ENCODE peak calls at places on chromosome 9, in five cellular contexts. Q is uterus, L is kidney, V is fibroblast of the aortic adventitia, N is esophagus muscularis mucosa. U is an unnamed sample.

GRCh38 chr9:125434986-125435775 is 173.6 kb downstream of the GAPVD1 start:
- DNase-seq in V (no peak), L (peak), Q (no peak), N (no peak), U (no peak)

GRCh38 chr9:33273972-33274328 is 9.1 kb downstream of the CHMP5 start:
- DNase-seq in Q (no peak), V (no peak), N (no peak), L (no peak), U (no peak)

GRCh38 chr9:123395276-123396006 is 39.4 kb downstream of the CRB2 start:
- DNase-seq in V (no peak), L (no peak), N (no peak), Q (no peak), U (no peak)

GRCh38 chr9:16030513-16031185 is 477.8 kb downstream of the CCDC171 start:
- DNase-seq in V (peak), Q (no peak), L (no peak), N (no peak), U (no peak)

GRCh38 chr9:129100383-129101169 is 10.0 kb downstream of the CRAT start:
- DNase-seq in N (no peak), V (no peak), L (no peak), Q (no peak), U (no peak)

GRCh38 chr9:127173063-127173462 is 50.6 kb upstream of the ANGPTL2 start:
- DNase-seq in N (no peak), Q (no peak), L (peak), V (no peak), U (no peak)

GRCh38 chr9:127918201-127919107 is 1.6 kb upstream of the ST6GALNAC4 start:
- DNase-seq in Q (no peak), L (peak), V (peak), N (no peak), U (no peak)

GRCh38 chr9:89773170-89773569 is 168.4 kb downstream of the GADD45G start:
- DNase-seq in Q (no peak), V (no peak), N (no peak), L (no peak), U (no peak)

GRCh38 chr9:85533538-85533937 is 208.2 kb downstream of the AGTPBP1 start:
- DNase-seq in L (no peak), Q (no peak), N (no peak), V (no peak), U (no peak)

GRCh38 chr9:37309136-37309535 is 113.4 kb upstream of the GRHPR start:
- DNase-seq in L (no peak), V (no peak), Q (no peak), N (no peak), U (no peak)

GRCh38 chr9:38694676-38695075 is 25.3 kb downstream of the FAM240B start:
- DNase-seq in Q (no peak), N (no peak), L (no peak), V (no peak), U (no peak)

GRCh38 chr9:8521112-8521511 is 721.5 kb upstream of the DMAC1 start:
- DNase-seq in Q (no peak), V (no peak), N (no peak), L (no peak), U (no peak)

GRCh38 chr9:84993105-84993504 is 323.6 kb downstream of the NTRK2 start:
- DNase-seq in V (no peak), N (no peak), Q (no peak), L (no peak), U (no peak)

GRCh38 chr9:16335788-16336580 is 534.5 kb downstream of the BNC2 start:
- DNase-seq in Q (peak), V (peak), N (peak), L (peak), U (peak)

GRCh38 chr9:105670315-105670714 is 8.1 kb downstream of the TAL2 start:
- DNase-seq in L (no peak), N (no peak), Q (no peak), V (no peak), U (no peak)

GRCh38 chr9:126661521-126662251 is 48.0 kb downstream of the LMX1B start:
- DNase-seq in N (no peak), V (no peak), L (no peak), Q (no peak), U (no peak)

GRCh38 chr9:83620841-83621636 is 1.9 kb upstream of the IDNK start:
- DNase-seq in Q (no peak), V (peak), L (no peak), N (no peak), U (no peak)

GRCh38 chr9:112012026-112012902 is 115.7 kb downstream of the UGCG start:
- DNase-seq in L (no peak), Q (peak), N (no peak), V (peak), U (peak)

GRCh38 chr9:37464426-37465248 is 613 bp downstream of the ZBTB5 start:
- DNase-seq in Q (no peak), L (no peak), V (peak), N (peak), U (no peak)

GRCh38 chr9:114004221-114004716 is 73.8 kb downstream of the AMBP start:
- DNase-seq in N (peak), V (no peak), L (peak), Q (no peak), U (no peak)

DNA sequence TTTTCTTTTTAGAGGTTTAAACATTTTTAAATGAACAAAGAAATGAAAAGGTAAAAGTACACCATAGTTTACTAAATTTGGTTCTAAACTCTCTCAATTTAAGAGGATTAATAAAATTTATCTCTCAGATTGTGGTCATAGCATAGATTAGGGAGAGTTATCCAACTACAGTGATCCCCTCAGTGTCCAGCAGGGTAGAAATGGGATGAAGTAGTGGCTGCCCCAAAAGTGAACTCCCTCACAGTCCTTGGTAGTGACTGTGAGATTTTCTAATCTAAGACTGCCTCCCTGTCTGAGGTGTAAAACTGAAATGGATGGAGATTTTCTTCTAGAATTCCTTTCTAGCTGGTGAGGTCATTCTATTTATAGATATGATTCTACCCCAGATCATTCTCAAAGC is 455.5 kb downstream of the ACTL7B start:
- DNase-seq in L (no peak), Q (no peak), V (no peak), N (no peak), U (no peak)
- TF ChIP-seq CTCF in L (no peak), Q (no peak), V (peak), N (no peak), U (no peak)

GRCh38 chr9:31916591-31917223 is 467.7 kb upstream of the ACO1 start:
- DNase-seq in L (no peak), V (no peak), Q (no peak), N (no peak), U (peak)
- TF ChIP-seq CTCF in L (no peak), V (no peak), Q (no peak), N (no peak), U (peak)

GRCh38 chr9:14071484-14071883 is 242.5 kb downstream of the NFIB start:
- DNase-seq in L (no peak), N (no peak), Q (no peak), V (no peak), U (no peak)
- TF ChIP-seq CTCF in L (no peak), N (no peak), Q (no peak), V (no peak), U (no peak)

GRCh38 chr9:98118640-98119601 is at the start of gene TRIM14:
- DNase-seq in V (peak), Q (peak), L (peak), N (no peak), U (no peak)
- TF ChIP-seq CTCF in V (no peak), Q (no peak), L (no peak), N (no peak), U (peak)

DNA sequence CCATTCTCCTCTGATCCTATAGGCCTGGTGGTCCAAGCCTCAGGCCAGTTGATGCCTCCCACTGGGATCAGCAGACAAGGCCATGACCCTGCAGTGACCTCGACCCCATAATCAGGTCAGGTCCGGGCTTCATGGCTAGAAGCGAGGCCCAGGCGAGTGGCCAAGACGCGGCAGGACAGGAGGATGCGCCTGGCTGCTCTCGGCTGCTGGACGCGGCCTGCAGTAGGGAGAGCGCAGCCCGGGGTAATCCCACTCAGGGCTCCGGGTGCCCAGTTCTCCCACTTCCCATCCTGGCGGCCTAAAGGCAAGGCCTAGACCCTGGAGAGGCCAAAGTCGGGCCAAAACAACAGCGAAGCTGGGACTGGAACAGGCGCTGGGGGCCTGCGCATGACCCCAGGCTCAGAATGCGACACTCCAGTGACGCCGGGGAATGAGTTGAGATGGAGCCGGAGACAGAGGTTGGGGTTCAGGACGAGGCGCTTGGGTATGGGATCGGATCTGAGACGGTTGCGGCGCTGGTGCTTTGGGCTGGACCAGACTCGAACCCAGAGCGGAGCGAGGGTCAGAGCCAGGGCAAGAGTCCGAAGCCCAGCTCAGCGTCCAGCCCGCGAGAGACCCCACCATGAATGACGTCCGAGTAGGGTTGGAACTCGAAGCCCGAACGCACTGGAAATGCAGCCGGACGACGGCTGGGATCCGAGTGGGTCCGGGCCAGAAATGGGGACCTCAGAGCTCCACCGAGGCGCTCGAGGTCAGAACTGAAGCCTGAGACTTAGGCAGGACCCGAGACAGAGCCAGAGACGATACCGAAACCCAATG is 3.2 kb downstream of the LHX6 start:
- DNase-seq in Q (no peak), N (no peak), V (no peak), L (peak), U (no peak)
- TF ChIP-seq CTCF in Q (no peak), N (no peak), V (no peak), L (no peak), U (no peak)

GRCh38 chr9:95938724-95939123 is 63.2 kb downstream of the ERCC6L2 start:
- DNase-seq in L (no peak), Q (no peak), N (no peak), V (no peak), U (no peak)
- TF ChIP-seq CTCF in L (no peak), Q (no peak), N (no peak), V (no peak), U (no peak)

GRCh38 chr9:93238953-93239352 is 55.0 kb downstream of the WNK2 start:
- DNase-seq in N (no peak), L (no peak), Q (no peak), V (no peak), U (no peak)
- TF ChIP-seq CTCF in N (no peak), L (no peak), Q (no peak), V (no peak), U (no peak)

U was measured in LNCaP clone FGC.